ENCODE peak calls at places on chromosomes 3 and 15, in seven cellular contexts. One of them, this sample, is unnamed.

GRCh38 chr15:51647128-51647562 is 24.6 kb upstream of the DMXL2 start:
- DNase-seq in testis: peak
- DNase-seq in heart left ventricle: peak
- DNase-seq in psoas muscle: peak
- DNase-seq in ovary: no peak
- DNase-seq in aorta: no peak
- DNase-seq in CD4-positive, CD25-positive, alpha-beta regulatory T cell: no peak
- DNase-seq in this sample: no peak

GRCh38 chr3:193974147-193974546 is 161.8 kb upstream of the HES1 start:
- DNase-seq in testis: no peak
- DNase-seq in heart left ventricle: no peak
- DNase-seq in psoas muscle: no peak
- DNase-seq in ovary: no peak
- DNase-seq in aorta: no peak
- DNase-seq in CD4-positive, CD25-positive, alpha-beta regulatory T cell: no peak
- DNase-seq in this sample: no peak

GRCh38 chr3:8506611-8507061 is 5.0 kb downstream of the LMCD1 start:
- DNase-seq in testis: no peak
- DNase-seq in heart left ventricle: no peak
- DNase-seq in psoas muscle: no peak
- DNase-seq in ovary: no peak
- DNase-seq in aorta: no peak
- DNase-seq in CD4-positive, CD25-positive, alpha-beta regulatory T cell: no peak
- DNase-seq in this sample: no peak

GRCh38 chr15:39426552-39427532 is 154.0 kb upstream of the THBS1 start:
- DNase-seq in testis: peak
- DNase-seq in heart left ventricle: peak
- DNase-seq in psoas muscle: peak
- DNase-seq in ovary: no peak
- DNase-seq in aorta: peak
- DNase-seq in CD4-positive, CD25-positive, alpha-beta regulatory T cell: peak
- DNase-seq in this sample: no peak

GRCh38 chr3:71425491-71426071 is 157.9 kb downstream of the FOXP1 start:
- DNase-seq in testis: no peak
- DNase-seq in heart left ventricle: no peak
- DNase-seq in psoas muscle: no peak
- DNase-seq in ovary: no peak
- DNase-seq in aorta: no peak
- DNase-seq in CD4-positive, CD25-positive, alpha-beta regulatory T cell: no peak
- DNase-seq in this sample: no peak

GRCh38 chr15:33279613-33280205 is 31.1 kb upstream of the RYR3 start:
- DNase-seq in testis: no peak
- DNase-seq in heart left ventricle: no peak
- DNase-seq in psoas muscle: no peak
- DNase-seq in ovary: no peak
- DNase-seq in aorta: no peak
- DNase-seq in CD4-positive, CD25-positive, alpha-beta regulatory T cell: no peak
- DNase-seq in this sample: no peak

GRCh38 chr15:40108061-40108854 is 421 bp downstream of the BMF start:
- DNase-seq in testis: peak
- DNase-seq in heart left ventricle: peak
- DNase-seq in psoas muscle: peak
- DNase-seq in ovary: peak
- DNase-seq in aorta: peak
- DNase-seq in CD4-positive, CD25-positive, alpha-beta regulatory T cell: no peak
- DNase-seq in this sample: no peak

GRCh38 chr15:31605467-31605931 is 278.9 kb downstream of the KLF13 start:
- DNase-seq in testis: peak
- DNase-seq in heart left ventricle: no peak
- DNase-seq in psoas muscle: no peak
- DNase-seq in ovary: no peak
- DNase-seq in aorta: no peak
- DNase-seq in CD4-positive, CD25-positive, alpha-beta regulatory T cell: no peak
- DNase-seq in this sample: no peak

GRCh38 chr15:70783610-70784021 is 20.3 kb upstream of the UACA start:
- DNase-seq in testis: no peak
- DNase-seq in heart left ventricle: no peak
- DNase-seq in psoas muscle: no peak
- DNase-seq in ovary: no peak
- DNase-seq in aorta: no peak
- DNase-seq in CD4-positive, CD25-positive, alpha-beta regulatory T cell: no peak
- DNase-seq in this sample: peak

GRCh38 chr15:47349179-47349578 is 368.1 kb upstream of the SEMA6D start:
- DNase-seq in testis: no peak
- DNase-seq in heart left ventricle: no peak
- DNase-seq in psoas muscle: no peak
- DNase-seq in ovary: no peak
- DNase-seq in aorta: no peak
- DNase-seq in CD4-positive, CD25-positive, alpha-beta regulatory T cell: no peak
- DNase-seq in this sample: no peak

GRCh38 chr3:135034291-135034768 is 239.3 kb downstream of the EPHB1 start:
- DNase-seq in testis: peak
- DNase-seq in heart left ventricle: no peak
- DNase-seq in psoas muscle: no peak
- DNase-seq in ovary: no peak
- DNase-seq in aorta: no peak
- DNase-seq in CD4-positive, CD25-positive, alpha-beta regulatory T cell: no peak
- DNase-seq in this sample: peak

GRCh38 chr3:31522152-31522551 is 10.6 kb upstream of the STT3B start:
- DNase-seq in testis: no peak
- DNase-seq in heart left ventricle: no peak
- DNase-seq in psoas muscle: no peak
- DNase-seq in ovary: no peak
- DNase-seq in aorta: no peak
- DNase-seq in CD4-positive, CD25-positive, alpha-beta regulatory T cell: peak
- DNase-seq in this sample: no peak

GRCh38 chr15:44718180-44718926 is 7.0 kb downstream of the B2M start:
- DNase-seq in testis: no peak
- DNase-seq in heart left ventricle: no peak
- DNase-seq in psoas muscle: no peak
- DNase-seq in ovary: no peak
- DNase-seq in aorta: no peak
- DNase-seq in CD4-positive, CD25-positive, alpha-beta regulatory T cell: peak
- DNase-seq in this sample: no peak

GRCh38 chr3:177589921-177590336 is 392.6 kb upstream of the TBL1XR1 start:
- DNase-seq in testis: no peak
- DNase-seq in heart left ventricle: no peak
- DNase-seq in psoas muscle: no peak
- DNase-seq in ovary: no peak
- DNase-seq in aorta: no peak
- DNase-seq in CD4-positive, CD25-positive, alpha-beta regulatory T cell: no peak
- DNase-seq in this sample: no peak

GRCh38 chr15:79370716-79371115 is 59.8 kb downstream of the TMED3 start:
- DNase-seq in testis: no peak
- DNase-seq in heart left ventricle: no peak
- DNase-seq in psoas muscle: no peak
- DNase-seq in ovary: no peak
- DNase-seq in aorta: no peak
- DNase-seq in CD4-positive, CD25-positive, alpha-beta regulatory T cell: no peak
- DNase-seq in this sample: no peak

GRCh38 chr3:10470120-10470665 is 35.2 kb downstream of the ATP2B2 start:
- DNase-seq in testis: no peak
- DNase-seq in heart left ventricle: no peak
- DNase-seq in psoas muscle: no peak
- DNase-seq in ovary: no peak
- DNase-seq in aorta: no peak
- DNase-seq in CD4-positive, CD25-positive, alpha-beta regulatory T cell: no peak
- DNase-seq in this sample: no peak

GRCh38 chr3:45986303-45986982 is 9.2 kb downstream of the FYCO1 start:
- DNase-seq in testis: no peak
- DNase-seq in heart left ventricle: peak
- DNase-seq in psoas muscle: no peak
- DNase-seq in ovary: no peak
- DNase-seq in aorta: no peak
- DNase-seq in CD4-positive, CD25-positive, alpha-beta regulatory T cell: no peak
- DNase-seq in this sample: no peak

GRCh38 chr3:14431928-14432834 is 29.8 kb downstream of the SLC6A6 start:
- DNase-seq in testis: peak
- DNase-seq in heart left ventricle: peak
- DNase-seq in psoas muscle: peak
- DNase-seq in ovary: no peak
- DNase-seq in aorta: peak
- DNase-seq in CD4-positive, CD25-positive, alpha-beta regulatory T cell: peak
- DNase-seq in this sample: no peak

GRCh38 chr3:180409170-180409569 is 192.8 kb upstream of the TTC14 start:
- DNase-seq in testis: no peak
- DNase-seq in heart left ventricle: no peak
- DNase-seq in psoas muscle: no peak
- DNase-seq in ovary: no peak
- DNase-seq in aorta: no peak
- DNase-seq in CD4-positive, CD25-positive, alpha-beta regulatory T cell: no peak
- DNase-seq in this sample: no peak

GRCh38 chr3:180417241-180417640 is 184.7 kb upstream of the TTC14 start:
- DNase-seq in testis: no peak
- DNase-seq in heart left ventricle: no peak
- DNase-seq in psoas muscle: no peak
- DNase-seq in ovary: no peak
- DNase-seq in aorta: no peak
- DNase-seq in CD4-positive, CD25-positive, alpha-beta regulatory T cell: no peak
- DNase-seq in this sample: no peak

GRCh38 chr3:180416111-180416541 is 185.8 kb upstream of the TTC14 start:
- DNase-seq in testis: no peak
- DNase-seq in heart left ventricle: no peak
- DNase-seq in psoas muscle: no peak
- DNase-seq in ovary: no peak
- DNase-seq in aorta: no peak
- DNase-seq in CD4-positive, CD25-positive, alpha-beta regulatory T cell: no peak
- DNase-seq in this sample: no peak

GRCh38 chr3:180409883-180410282 is 192.1 kb upstream of the TTC14 start:
- DNase-seq in testis: no peak
- DNase-seq in heart left ventricle: no peak
- DNase-seq in psoas muscle: no peak
- DNase-seq in ovary: no peak
- DNase-seq in aorta: no peak
- DNase-seq in CD4-positive, CD25-positive, alpha-beta regulatory T cell: no peak
- DNase-seq in this sample: no peak

GRCh38 chr3:180414157-180414556 is 187.8 kb upstream of the TTC14 start:
- DNase-seq in testis: no peak
- DNase-seq in heart left ventricle: no peak
- DNase-seq in psoas muscle: no peak
- DNase-seq in ovary: no peak
- DNase-seq in aorta: no peak
- DNase-seq in CD4-positive, CD25-positive, alpha-beta regulatory T cell: no peak
- DNase-seq in this sample: no peak
- H3K27ac ChIP-seq in testis: no peak
- H3K27ac ChIP-seq in heart left ventricle: no peak
- H3K27ac ChIP-seq in psoas muscle: no peak
- H3K27ac ChIP-seq in ovary: no peak
- H3K27ac ChIP-seq in aorta: no peak
- H3K27ac ChIP-seq in CD4-positive, CD25-positive, alpha-beta regulatory T cell: no peak
- H3K27ac ChIP-seq in this sample: no peak

GRCh38 chr3:100048248-100048647 is 66.1 kb downstream of the FILIP1L start:
- DNase-seq in testis: no peak
- DNase-seq in heart left ventricle: no peak
- DNase-seq in psoas muscle: no peak
- DNase-seq in ovary: no peak
- DNase-seq in aorta: no peak
- DNase-seq in CD4-positive, CD25-positive, alpha-beta regulatory T cell: no peak
- DNase-seq in this sample: no peak
- H3K27ac ChIP-seq in testis: no peak
- H3K27ac ChIP-seq in heart left ventricle: peak
- H3K27ac ChIP-seq in psoas muscle: peak
- H3K27ac ChIP-seq in ovary: no peak
- H3K27ac ChIP-seq in aorta: peak
- H3K27ac ChIP-seq in CD4-positive, CD25-positive, alpha-beta regulatory T cell: no peak
- H3K27ac ChIP-seq in this sample: no peak

GRCh38 chr3:123739754-123740153 is 144.4 kb downstream of the MYLK start:
- DNase-seq in testis: no peak
- DNase-seq in heart left ventricle: no peak
- DNase-seq in psoas muscle: no peak
- DNase-seq in ovary: no peak
- DNase-seq in aorta: no peak
- DNase-seq in CD4-positive, CD25-positive, alpha-beta regulatory T cell: no peak
- DNase-seq in this sample: no peak
- H3K27ac ChIP-seq in testis: no peak
- H3K27ac ChIP-seq in heart left ventricle: no peak
- H3K27ac ChIP-seq in psoas muscle: no peak
- H3K27ac ChIP-seq in ovary: no peak
- H3K27ac ChIP-seq in aorta: peak
- H3K27ac ChIP-seq in CD4-positive, CD25-positive, alpha-beta regulatory T cell: no peak
- H3K27ac ChIP-seq in this sample: no peak

GRCh38 chr3:43770426-43771103 is 79.8 kb downstream of the ABHD5 start:
- DNase-seq in testis: peak
- DNase-seq in heart left ventricle: peak
- DNase-seq in psoas muscle: peak
- DNase-seq in ovary: peak
- DNase-seq in aorta: peak
- DNase-seq in CD4-positive, CD25-positive, alpha-beta regulatory T cell: no peak
- DNase-seq in this sample: no peak

GRCh38 chr3:43769097-43769470 is 78.3 kb downstream of the ABHD5 start:
- DNase-seq in testis: no peak
- DNase-seq in heart left ventricle: no peak
- DNase-seq in psoas muscle: no peak
- DNase-seq in ovary: no peak
- DNase-seq in aorta: no peak
- DNase-seq in CD4-positive, CD25-positive, alpha-beta regulatory T cell: no peak
- DNase-seq in this sample: no peak

GRCh38 chr3:43768594-43768993 is 77.9 kb downstream of the ABHD5 start:
- DNase-seq in testis: peak
- DNase-seq in heart left ventricle: no peak
- DNase-seq in psoas muscle: peak
- DNase-seq in ovary: no peak
- DNase-seq in aorta: no peak
- DNase-seq in CD4-positive, CD25-positive, alpha-beta regulatory T cell: no peak
- DNase-seq in this sample: no peak

GRCh38 chr3:43766672-43767465 is 76.1 kb downstream of the ABHD5 start:
- DNase-seq in testis: no peak
- DNase-seq in heart left ventricle: no peak
- DNase-seq in psoas muscle: no peak
- DNase-seq in ovary: no peak
- DNase-seq in aorta: no peak
- DNase-seq in CD4-positive, CD25-positive, alpha-beta regulatory T cell: no peak
- DNase-seq in this sample: no peak

DNA sequence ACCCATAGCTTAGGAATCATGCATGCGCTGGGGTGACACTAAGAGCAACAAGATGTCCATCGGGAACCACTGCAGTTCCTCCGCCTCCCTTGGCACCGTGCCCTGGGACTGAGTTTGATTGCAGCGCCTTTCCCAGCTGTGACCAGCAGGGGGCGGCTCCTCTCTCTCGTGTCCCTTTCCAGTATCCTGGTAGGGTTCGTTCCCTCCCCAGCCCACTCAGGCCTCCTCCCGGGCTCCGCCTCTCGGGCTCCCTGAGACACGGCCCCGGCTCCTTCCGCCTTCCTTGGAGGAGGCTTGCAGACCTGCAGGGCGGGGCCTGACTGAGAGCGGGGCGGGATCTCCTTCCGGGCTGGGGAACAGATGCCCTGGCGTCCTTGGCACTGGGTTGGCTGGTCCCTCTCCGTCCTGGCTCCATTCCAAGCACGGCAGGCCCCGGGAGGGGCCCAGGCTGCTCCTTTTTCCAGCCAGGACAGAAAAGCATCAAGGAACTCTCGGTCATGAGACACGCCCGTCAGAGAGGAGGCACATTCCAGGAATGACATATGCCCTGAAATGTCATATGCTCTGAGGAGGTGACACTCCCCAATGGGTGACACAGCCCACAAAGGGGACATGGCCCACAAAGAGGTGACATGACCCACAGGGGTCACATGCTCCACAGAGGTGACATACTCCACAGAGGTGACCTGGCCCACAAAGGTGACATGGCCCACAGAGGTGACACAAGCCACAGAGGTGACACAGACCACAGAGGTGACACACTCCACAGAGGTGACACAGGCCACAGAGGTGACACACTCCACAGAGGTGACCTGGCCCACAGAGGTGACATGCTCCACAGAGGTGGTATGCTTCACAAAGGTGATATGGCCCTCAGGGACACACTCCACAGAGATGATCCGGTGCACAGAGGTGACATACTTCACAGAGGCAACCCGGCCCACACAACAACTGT is 79.0 kb downstream of the ABHD5 start:
- DNase-seq in testis: peak
- DNase-seq in heart left ventricle: peak
- DNase-seq in psoas muscle: peak
- DNase-seq in ovary: peak
- DNase-seq in aorta: peak
- DNase-seq in CD4-positive, CD25-positive, alpha-beta regulatory T cell: peak
- DNase-seq in this sample: peak
- H3K27ac ChIP-seq in testis: peak
- H3K27ac ChIP-seq in heart left ventricle: peak
- H3K27ac ChIP-seq in psoas muscle: peak
- H3K27ac ChIP-seq in ovary: no peak
- H3K27ac ChIP-seq in aorta: peak
- H3K27ac ChIP-seq in CD4-positive, CD25-positive, alpha-beta regulatory T cell: no peak
- H3K27ac ChIP-seq in this sample: no peak

This sample was measured in WERI-Rb-1.